ENCODE peak calls at places on chromosomes 13 and 19, in four cellular contexts. O is psoas muscle, F is Peyer's patch, M is lung. S is an unnamed sample.
A peak's percentile ranks its signal among the peaks of the same experiment; 100 is the strongest.

GRCh38 chr13:48159436-48160225 is 64.7 kb upstream of the MED4 start:
- DNase-seq in O (no peak), M (no peak), F (no peak), S (no peak)

GRCh38 chr19:58400638-58400915 is 5.1 kb downstream of the RNF225 start:
- DNase-seq in F (no peak), M (no peak), O (no peak), S (no peak)

GRCh38 chr13:42041684-42042035 is 6.8 kb upstream of the DGKH start:
- DNase-seq in O (peak; percentile 39), M (peak; percentile 62), F (peak; percentile 69), S (no peak)

GRCh38 chr13:43167058-43167457 is 143.7 kb downstream of the DNAJC15 start:
- DNase-seq in F (no peak), M (no peak), O (no peak), S (no peak)

GRCh38 chr19:10343495-10343894 is 4.1 kb upstream of the ICAM3 start:
- DNase-seq in O (no peak), M (no peak), F (no peak), S (no peak)

GRCh38 chr19:13138171-13138915 is 11.8 kb downstream of the STX10 start:
- DNase-seq in M (no peak), F (no peak), O (no peak), S (no peak)

GRCh38 chr19:49581007-49581508 is at the start of gene PRRG2:
- DNase-seq in O (no peak), F (peak; percentile 72), M (peak; percentile 57), S (no peak)

GRCh38 chr19:58356236-58356970 is 3.1 kb upstream of the A1BG start:
- DNase-seq in M (no peak), O (no peak), F (no peak), S (no peak)

GRCh38 chr19:4086336-4086953 is 19.7 kb upstream of the ZBTB7A start:
- DNase-seq in O (no peak), F (peak; percentile 79), M (no peak), S (no peak)

GRCh38 chr19:11437955-11438354 is 2.5 kb downstream of the PRKCSH start:
- DNase-seq in F (no peak), M (no peak), O (no peak), S (no peak)

DNA sequence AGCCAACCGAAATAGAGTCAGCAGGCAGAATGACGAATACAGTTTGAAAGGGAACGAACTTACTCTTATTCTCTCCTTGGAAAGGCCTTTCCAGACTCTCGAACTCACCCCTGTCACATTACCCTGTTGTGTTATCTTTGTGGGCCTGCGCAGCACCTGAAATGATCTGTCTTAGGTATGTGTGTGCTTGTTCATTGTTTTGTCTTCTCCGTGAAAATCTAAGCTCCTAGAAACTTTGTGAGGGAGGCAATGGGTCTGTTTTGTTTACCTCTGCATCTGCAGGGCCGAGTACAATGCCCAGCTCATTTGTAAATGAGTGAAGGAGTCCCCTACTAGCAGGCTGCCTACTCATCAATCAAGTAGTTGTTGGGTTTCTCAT is 19.6 kb downstream of the HMGB1 start:
- DNase-seq in F (no peak), M (no peak), O (no peak), S (no peak)
- H3K4me3 ChIP-seq in F (peak overlapping the region; percentile 46), M (no peak overlapping the region), O (peak overlapping the region; percentile 62), S (peak overlapping the region; percentile 52)

DNA sequence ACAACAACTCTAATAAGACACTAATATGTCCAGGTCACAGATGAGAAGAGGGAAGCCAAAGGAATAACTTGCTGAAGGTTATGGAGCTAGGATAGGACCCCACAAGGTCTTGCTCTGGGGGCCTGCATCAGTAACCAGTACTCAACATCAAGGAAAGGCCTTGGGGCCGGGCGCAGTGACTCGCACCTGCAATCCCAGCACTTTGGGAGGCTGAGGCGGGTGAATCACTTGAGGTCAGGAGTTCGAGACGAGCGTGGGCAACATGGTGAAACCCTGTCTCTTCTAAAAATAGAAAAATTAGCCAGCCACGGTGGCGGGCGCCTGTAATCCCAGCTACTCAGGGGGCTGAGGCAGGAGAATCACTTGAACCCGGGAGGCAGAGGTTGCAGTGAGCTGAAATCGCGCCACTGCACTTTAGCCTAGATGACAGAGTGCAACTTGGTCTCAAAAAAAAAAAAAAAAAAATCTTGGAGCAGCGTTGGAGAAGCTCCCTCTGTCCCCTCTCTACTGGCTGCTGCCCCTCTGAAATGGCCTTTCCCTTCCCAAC is 1.8 kb downstream of the LONP1 start:
- DNase-seq in F (no peak), O (no peak), M (no peak), S (no peak)
- H3K27ac ChIP-seq in F (no peak overlapping the region), O (peak overlapping the region; percentile 99), M (no peak overlapping the region), S (peak overlapping the region; percentile 96)

DNA sequence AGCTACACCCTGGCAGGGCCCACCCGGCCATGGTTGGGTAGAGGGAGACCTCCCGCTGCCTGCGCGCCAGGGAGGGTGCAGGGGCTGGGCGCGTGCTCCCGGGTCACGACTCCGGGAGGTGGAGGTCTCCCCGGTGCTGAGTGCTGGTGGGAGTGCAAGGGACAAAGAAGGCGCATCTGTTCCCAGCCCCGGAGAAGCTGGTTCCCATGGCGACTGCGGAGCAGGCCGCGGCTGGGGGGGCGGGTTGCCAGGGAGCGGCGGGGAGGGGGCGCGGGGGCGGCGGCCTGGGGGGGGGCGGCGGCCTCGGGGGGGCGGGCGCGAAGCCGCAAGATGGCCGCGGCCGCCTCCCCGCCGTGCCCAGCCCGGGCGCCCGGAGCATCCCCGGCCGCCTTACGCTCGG is 1.2 kb downstream of the CBARP start:
- DNase-seq in M (no peak), O (no peak), F (no peak), S (no peak)
- H3K4me3 ChIP-seq in M (no peak overlapping the region), O (peak overlapping the region; percentile 68), F (peak overlapping the region; percentile 52), S (peak overlapping the region; percentile 66)

DNA sequence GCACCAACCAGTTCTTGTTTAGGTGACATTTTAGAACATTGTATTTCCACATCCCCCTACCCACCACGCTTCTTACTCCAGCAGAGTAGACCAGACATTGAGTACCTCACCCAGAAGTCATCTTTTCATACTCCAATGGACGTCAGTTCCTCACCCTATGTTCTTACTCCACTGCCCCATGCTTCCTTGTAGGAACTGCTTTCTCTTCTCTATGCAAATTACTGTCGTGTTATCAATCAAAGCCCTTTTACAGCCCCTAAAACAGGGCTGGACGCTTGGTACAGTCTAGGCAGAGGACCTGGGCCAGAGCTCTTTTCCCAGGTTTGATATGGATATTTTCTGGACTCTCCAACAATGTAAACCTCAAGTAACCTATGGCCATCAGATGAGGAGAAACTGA is 58.2 kb downstream of the USP12 start:
- DNase-seq in O (no peak), M (no peak), F (no peak), S (no peak)
- H3K27ac ChIP-seq in O (no peak overlapping the region), M (no peak overlapping the region), F (no peak overlapping the region), S (no peak overlapping the region)

GRCh38 chr19:40804783-40805242 is 5.8 kb downstream of the EGLN2 start:
- DNase-seq in M (no peak), F (no peak), O (no peak), S (no peak)

GRCh38 chr19:40805258-40805868 is 6.4 kb downstream of the EGLN2 start:
- DNase-seq in F (no peak), M (no peak), O (no peak), S (no peak)

GRCh38 chr19:40803170-40803856 is 4.3 kb downstream of the EGLN2 start:
- DNase-seq in F (no peak), M (no peak), O (no peak), S (no peak)

GRCh38 chr19:40802300-40803169 is 3.5 kb downstream of the EGLN2 start:
- DNase-seq in F (peak; percentile 74), O (peak; percentile 66), M (no peak), S (no peak)

GRCh38 chr19:40803857-40804782 is 5.1 kb downstream of the EGLN2 start:
- DNase-seq in F (peak; percentile 72), O (no peak), M (peak; percentile 83), S (no peak)
- H3K4me3 ChIP-seq in F (no peak overlapping the region), O (peak overlapping the region; percentile 53), M (no peak overlapping the region), S (peak overlapping the region; percentile 18)

GRCh38 chr13:87677334-87678234 is 6.4 kb downstream of the SLITRK5 start:
- DNase-seq in O (no peak), M (no peak), F (peak; percentile 44), S (no peak)
- H3K27ac ChIP-seq in O (no peak overlapping the region), M (no peak overlapping the region), F (no peak overlapping the region), S (peak overlapping the region; percentile 69)

GRCh38 chr13:107838592-107839161 is 376.7 kb downstream of the LIG4 start:
- DNase-seq in F (no peak), O (no peak), M (no peak), S (no peak)

GRCh38 chr13:107835339-107836018 is 379.9 kb downstream of the LIG4 start:
- DNase-seq in O (no peak), F (no peak), M (no peak), S (no peak)

GRCh38 chr13:107832521-107833095 is 382.7 kb downstream of the LIG4 start:
- DNase-seq in F (no peak), O (no peak), M (no peak), S (no peak)

GRCh38 chr13:107834268-107834667 is 381.1 kb downstream of the LIG4 start:
- DNase-seq in M (no peak), O (no peak), F (no peak), S (no peak)

GRCh38 chr13:107834717-107835116 is 380.6 kb downstream of the LIG4 start:
- DNase-seq in O (no peak), M (no peak), F (no peak), S (no peak)
- H3K4me3 ChIP-seq in O (no peak overlapping the region), M (no peak overlapping the region), F (no peak overlapping the region), S (no peak overlapping the region)

GRCh38 chr13:23796546-23796945 is 92.7 kb downstream of the MIPEP start:
- DNase-seq in F (no peak), O (no peak), M (no peak), S (no peak)
- H3K27ac ChIP-seq in F (no peak overlapping the region), O (no peak overlapping the region), M (no peak overlapping the region), S (no peak overlapping the region)

GRCh38 chr19:31127132-31127967 is 221.9 kb downstream of the TSHZ3 start:
- DNase-seq in O (no peak), F (no peak), M (no peak), S (peak; percentile 52)
- H3K4me3 ChIP-seq in O (no peak overlapping the region), F (no peak overlapping the region), M (no peak overlapping the region), S (no peak overlapping the region)

DNA sequence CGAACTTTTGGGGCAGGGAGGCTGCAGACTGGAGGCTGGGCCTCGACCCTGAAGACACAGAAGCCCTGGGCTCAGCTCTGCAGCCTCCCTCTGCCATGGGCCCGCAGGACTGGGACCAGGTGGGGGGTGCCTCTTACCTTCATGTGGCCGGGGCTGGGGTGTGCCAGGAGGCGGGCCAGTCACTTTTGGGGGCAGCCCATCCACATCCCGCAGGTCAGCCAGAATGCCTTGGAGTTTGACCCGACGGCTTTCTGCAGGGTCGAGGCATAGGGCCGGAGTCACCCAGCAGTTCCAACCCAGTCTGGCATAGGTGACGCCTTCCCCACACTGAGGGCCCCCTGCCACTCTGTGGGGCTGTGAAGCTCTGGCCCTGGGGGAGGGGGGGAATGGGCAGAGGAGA is 10.8 kb upstream of the PRKD2 start:
- DNase-seq in F (no peak), O (no peak), M (no peak), S (no peak)
- H3K27ac ChIP-seq in F (no peak overlapping the region), O (no peak overlapping the region), M (peak overlapping the region; percentile 50), S (no peak overlapping the region)

S was measured in Panc1.